ENCODE peak calls at places on chromosome 11, in ten cellular contexts. N, I, E, O, Q, V, J, T, Y and Z are unnamed samples.

GRCh38 chr11:117412653-117413275 is 85.1 kb downstream of the CEP164 start:
- DNase-seq in I (no peak), E (no peak), O (no peak), Y (no peak), Q (no peak), J (no peak), N (no peak), T (no peak), V (no peak), Z (no peak)

GRCh38 chr11:59429924-59430516 is 3.8 kb upstream of the OR5A2 start:
- DNase-seq in Y (peak), I (peak), J (peak), E (peak), O (peak), N (peak), T (peak), V (no peak), Q (no peak), Z (no peak)

GRCh38 chr11:116502641-116503061 is 270.1 kb downstream of the BUD13 start:
- DNase-seq in J (no peak), T (no peak), V (no peak), Y (no peak), I (no peak), E (no peak), N (no peak), O (no peak), Q (no peak), Z (no peak)

GRCh38 chr11:43830928-43831440 is 49.6 kb upstream of the ALKBH3 start:
- DNase-seq in Y (no peak), E (peak), V (no peak), T (peak), O (peak), J (no peak), N (peak), I (peak), Q (no peak), Z (no peak)

GRCh38 chr11:68056317-68057285 is 17.8 kb downstream of the TCIRG1 start:
- DNase-seq in Q (no peak), Y (no peak), N (no peak), V (no peak), T (no peak), E (no peak), J (no peak), O (no peak), I (no peak), Z (no peak)

GRCh38 chr11:17989306-17989705 is 23.5 kb downstream of the SERGEF start:
- DNase-seq in O (no peak), Y (no peak), T (no peak), Q (no peak), N (no peak), E (no peak), V (no peak), I (no peak), J (no peak), Z (no peak)

GRCh38 chr11:66541892-66542291 is 4.0 kb downstream of the ZDHHC24 start:
- DNase-seq in N (no peak), T (no peak), V (no peak), J (no peak), Y (no peak), E (no peak), Q (no peak), I (no peak), O (no peak), Z (no peak)

GRCh38 chr11:130631119-130631518 is 182.7 kb downstream of the ADAMTS15 start:
- DNase-seq in J (no peak), T (peak), E (no peak), Q (no peak), Y (no peak), N (peak), I (peak), O (peak), V (no peak), Z (no peak)

GRCh38 chr11:134230339-134230738 is 5.9 kb downstream of the VPS26B start:
- DNase-seq in O (no peak), Y (no peak), I (no peak), V (no peak), N (no peak), Q (no peak), T (no peak), J (no peak), E (no peak), Z (no peak)

GRCh38 chr11:119531091-119531490 is 108.1 kb upstream of the THY1 start:
- DNase-seq in V (no peak), Q (no peak), T (no peak), J (no peak), Y (no peak), I (no peak), N (no peak), E (no peak), O (no peak), Z (no peak)

GRCh38 chr11:64566915-64567882 is 23.8 kb upstream of the SLC22A12 start:
- DNase-seq in T (no peak), N (no peak), Q (no peak), I (no peak), O (no peak), V (peak), Y (no peak), J (no peak), E (no peak), Z (no peak)

GRCh38 chr11:78100276-78101040 is 20.8 kb upstream of the NDUFC2 start:
- DNase-seq in T (no peak), N (no peak), O (no peak), V (no peak), Y (no peak), Q (no peak), I (no peak), E (no peak), J (no peak), Z (no peak)

GRCh38 chr11:117095301-117096139 is 2.7 kb downstream of the SIK3 start:
- DNase-seq in Y (no peak), E (no peak), V (no peak), T (no peak), N (no peak), Q (no peak), I (peak), O (peak), J (no peak), Z (no peak)

GRCh38 chr11:126185200-126186030 is 26.0 kb downstream of the RPUSD4 start:
- DNase-seq in T (no peak), N (no peak), I (no peak), V (no peak), Q (no peak), E (no peak), J (no peak), O (no peak), Y (no peak), Z (no peak)

GRCh38 chr11:130749216-130749615 is 167.1 kb downstream of the SNX19 start:
- DNase-seq in O (no peak), Y (no peak), T (no peak), E (no peak), J (no peak), N (no peak), Q (no peak), I (no peak), V (no peak), Z (no peak)

GRCh38 chr11:120001161-120002135 is 136.5 kb downstream of the TRIM29 start:
- DNase-seq in T (no peak), Q (no peak), J (no peak), N (no peak), I (no peak), E (no peak), Y (no peak), V (no peak), O (no peak), Z (no peak)

DNA sequence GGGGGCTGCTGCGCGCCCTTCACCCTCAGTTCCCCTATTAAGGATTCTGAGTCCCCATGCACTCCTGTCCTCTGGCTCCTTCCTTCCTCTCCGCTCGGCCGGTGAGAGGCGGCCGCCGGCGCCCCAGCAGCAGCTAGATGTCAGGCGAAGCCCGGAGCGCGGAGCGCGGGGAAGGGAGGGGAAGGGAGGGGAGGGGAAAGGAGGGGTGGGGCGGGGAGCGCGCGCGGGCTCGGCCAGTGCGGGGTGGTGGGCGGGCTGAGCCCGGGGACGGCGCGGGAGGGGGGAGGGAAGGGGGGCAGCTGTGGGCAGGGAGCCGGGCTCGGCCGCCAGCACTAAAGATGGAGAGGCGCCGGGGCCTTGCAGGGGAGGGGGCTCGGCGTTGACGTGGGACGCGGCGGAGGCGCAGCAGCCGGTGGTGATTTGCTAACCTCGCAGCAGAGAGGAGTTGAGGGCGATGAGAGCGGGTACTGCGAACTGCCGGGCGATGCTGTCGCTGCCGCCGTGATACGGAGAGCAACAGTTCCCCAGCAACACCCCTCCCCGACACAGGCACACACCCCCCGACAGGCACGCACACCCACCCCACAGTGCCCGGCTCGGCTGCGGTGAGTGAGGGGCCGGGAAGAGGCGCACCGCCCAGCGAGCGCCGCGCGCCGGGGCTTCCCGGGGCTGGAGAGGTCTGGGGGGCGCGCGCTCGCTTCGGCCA is at the start of gene ZBTB16:
- DNase-seq in N (peak), V (peak), I (no peak), T (no peak), E (peak), Y (peak), J (peak), O (peak), Q (peak), Z (peak)
- TF ChIP-seq CTCF in N (peak), V (no peak), I (peak), T (no peak), E (peak), Y (no peak), J (no peak), O (peak), Q (peak), Z (peak)

GRCh38 chr11:75603791-75604736 is 42.0 kb downstream of the SERPINH1 start:
- DNase-seq in E (peak), J (no peak), O (peak), Q (no peak), Y (no peak), V (no peak), I (peak), N (peak), T (peak), Z (no peak)
- H3K4me3 ChIP-seq in E (no peak), J (no peak), O (no peak), Q (no peak), Y (no peak), V (no peak), I (no peak), N (no peak), T (no peak), Z (no peak)

DNA sequence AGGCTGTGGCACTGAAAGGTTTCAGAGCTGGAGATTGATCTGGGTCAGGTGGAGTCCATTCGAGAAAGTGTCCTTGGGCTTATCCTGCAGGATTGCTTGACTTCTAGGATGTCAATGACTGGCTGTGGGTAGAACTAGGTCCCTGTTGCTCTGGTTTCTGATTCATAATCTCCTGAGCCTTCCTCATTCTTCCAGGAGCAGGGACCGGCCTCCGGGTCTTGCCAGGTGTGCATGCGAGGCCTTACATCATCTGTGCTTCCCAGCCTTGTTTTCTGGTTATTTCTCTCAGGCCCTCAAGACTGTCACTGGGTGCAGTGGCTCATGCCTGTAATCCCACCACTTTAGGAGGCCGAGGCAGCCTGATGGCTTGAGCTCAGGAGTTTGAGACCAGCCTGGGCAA is 33.3 kb upstream of the SORL1-AS1 start:
- DNase-seq in V (no peak), E (no peak), O (no peak), J (no peak), I (peak), Y (no peak), N (no peak), Q (no peak), T (no peak), Z (no peak)
- TF ChIP-seq CTCF in V (no peak), E (no peak), O (no peak), J (no peak), I (no peak), Y (no peak), N (no peak), Q (no peak), T (no peak), Z (no peak)

DNA sequence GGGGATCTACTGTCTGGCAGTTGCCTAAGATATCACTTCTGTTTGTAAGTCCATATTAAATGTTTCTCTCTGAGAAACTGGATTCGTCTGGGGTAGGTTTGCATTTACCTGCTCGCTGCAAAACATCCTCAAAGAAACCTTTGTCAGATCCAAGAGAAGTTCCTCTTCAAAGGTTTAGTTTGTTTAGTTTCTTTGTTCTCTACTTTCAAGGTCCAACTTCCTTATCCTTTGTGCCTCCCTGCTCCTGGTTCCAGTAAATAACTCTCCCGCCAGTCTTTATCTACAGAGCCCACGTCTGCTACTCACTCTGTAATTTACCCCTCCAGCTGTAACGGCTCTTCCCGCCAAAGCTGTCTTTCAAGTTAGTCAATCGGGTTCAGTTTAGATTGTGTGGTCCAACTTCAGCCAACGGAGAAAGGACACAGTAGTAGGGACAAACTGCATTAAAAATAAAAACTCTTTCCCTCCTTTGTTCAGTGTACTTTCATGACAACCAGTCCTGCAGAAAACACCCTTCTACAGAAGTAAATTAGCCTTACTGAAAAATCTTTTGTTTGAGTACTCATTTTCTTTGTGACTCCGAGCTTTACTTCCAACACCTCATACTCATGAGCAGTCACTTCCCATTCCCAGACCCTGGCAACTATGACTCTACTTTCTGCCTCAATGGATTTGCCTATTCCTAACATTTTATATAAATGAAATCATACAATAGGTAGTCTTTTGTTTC is 41.0 kb downstream of the TMPRSS5 start:
- DNase-seq in V (no peak), Y (no peak), J (no peak), O (no peak), N (no peak), E (no peak), I (no peak), Q (no peak), T (no peak), Z (no peak)
- H3K4me3 ChIP-seq in V (no peak), Y (no peak), J (no peak), O (no peak), N (no peak), E (no peak), I (no peak), Q (no peak), T (no peak), Z (no peak)